ENCODE peak calls at places on chromosomes 16 and 17, in eight cellular contexts. L, Y, O, E, W, J, Q and T are unnamed samples. For H3K4me1, the result is how much of the 10 kb centered on the place peaks cover.

GRCh38 chr16:29737713-29738112 is 8.1 kb downstream of the C16orf54 start:
- DNase-seq in E (no peak), Y (no peak), Q (no peak), O (no peak), W (no peak), J (no peak), L (no peak), T (no peak)

GRCh38 chr17:55200904-55201608 is 63.7 kb upstream of the HLF start:
- DNase-seq in O (no peak), J (no peak), W (no peak), L (no peak), Y (no peak), E (no peak), Q (no peak), T (no peak)

GRCh38 chr17:47720754-47721533 is 12.1 kb upstream of the TBX21 start:
- DNase-seq in E (peak), L (no peak), O (peak), Y (peak), Q (no peak), J (no peak), W (no peak), T (no peak)

GRCh38 chr17:11300201-11300600 is 59.2 kb downstream of the SHISA6 start:
- DNase-seq in O (no peak), W (no peak), Q (no peak), L (no peak), E (no peak), Y (no peak), J (no peak), T (peak)

GRCh38 chr17:38539386-38539785 is 66.4 kb downstream of the SRCIN1 start:
- DNase-seq in J (no peak), W (no peak), L (no peak), O (no peak), Y (no peak), E (no peak), Q (peak), T (no peak)

GRCh38 chr17:47660064-47660492 is 10.4 kb downstream of the KPNB1 start:
- DNase-seq in O (no peak), W (no peak), Y (no peak), Q (no peak), E (no peak), J (no peak), L (no peak), T (no peak)

GRCh38 chr17:64984776-64985521 is 65.7 kb upstream of the LRRC37A3 start:
- DNase-seq in L (no peak), E (peak), Q (no peak), O (peak), J (peak), W (no peak), Y (peak), T (no peak)

GRCh38 chr16:63185235-63185780 is 1149.1 kb upstream of the CDH8 start:
- DNase-seq in Q (no peak), J (no peak), L (no peak), W (no peak), Y (no peak), O (no peak), E (no peak), T (no peak)

GRCh38 chr17:72233981-72234380 is 113.2 kb downstream of the SOX9 start:
- DNase-seq in J (no peak), Q (no peak), O (no peak), L (no peak), Y (no peak), E (no peak), W (no peak), T (no peak)

GRCh38 chr17:78340183-78340955 is 19.5 kb downstream of the SOCS3 start:
- DNase-seq in L (no peak), Y (no peak), E (no peak), Q (no peak), J (no peak), W (no peak), O (no peak), T (no peak)

GRCh38 chr16:8962393-8963009 is 1.2 kb downstream of the USP7 start:
- DNase-seq in E (peak), Y (no peak), J (no peak), O (peak), L (peak), W (peak), Q (no peak), T (no peak)

GRCh38 chr16:78519896-78520295 is 420.4 kb downstream of the WWOX start:
- DNase-seq in O (no peak), Q (no peak), E (no peak), J (peak), W (no peak), Y (no peak), L (no peak), T (no peak)

GRCh38 chr17:8121531-8122390 is 2.1 kb downstream of the HES7 start:
- DNase-seq in L (peak), Y (peak), O (peak), E (peak), Q (no peak), W (no peak), J (peak), T (no peak)

GRCh38 chr17:4786111-4786491 is at the start of gene VMO1:
- DNase-seq in Y (peak), L (no peak), E (peak), Q (peak), J (peak), W (peak), O (no peak), T (no peak)

GRCh38 chr17:76076765-76077581 is 2.0 kb upstream of the ZACN start:
- DNase-seq in O (no peak), L (no peak), J (no peak), Q (no peak), Y (no peak), W (no peak), E (no peak), T (no peak)

GRCh38 chr16:49634235-49635008 is 221.5 kb downstream of the ZNF423 start:
- DNase-seq in J (no peak), L (no peak), Y (no peak), W (no peak), O (no peak), E (no peak), Q (no peak), T (peak)

GRCh38 chr16:66444049-66444481 is 17.0 kb downstream of the BEAN1 start:
- DNase-seq in L (no peak), J (no peak), Q (no peak), Y (no peak), E (no peak), O (no peak), W (no peak), T (no peak)
- TF ChIP-seq CTCF in L (no peak), J (no peak), Q (no peak), Y (no peak), E (no peak), O (no peak), W (no peak), T (peak)

GRCh38 chr17:14434506-14434905 is 133.6 kb downstream of the HS3ST3B1 start:
- DNase-seq in L (no peak), J (no peak), E (no peak), O (no peak), Y (no peak), Q (no peak), W (no peak), T (no peak)

GRCh38 chr17:14427914-14428639 is 127.2 kb downstream of the HS3ST3B1 start:
- DNase-seq in W (no peak), J (no peak), L (no peak), E (peak), Q (no peak), Y (no peak), O (peak), T (no peak)

GRCh38 chr17:14429084-14429483 is 128.2 kb downstream of the HS3ST3B1 start:
- DNase-seq in W (no peak), Y (no peak), J (no peak), E (no peak), Q (no peak), O (no peak), L (no peak), T (no peak)

GRCh38 chr17:14432058-14432457 is 131.2 kb downstream of the HS3ST3B1 start:
- DNase-seq in O (no peak), L (no peak), Q (no peak), W (no peak), E (no peak), Y (no peak), J (no peak), T (no peak)

GRCh38 chr17:14428640-14429029 is 127.8 kb downstream of the HS3ST3B1 start:
- DNase-seq in O (peak), W (no peak), L (no peak), J (no peak), E (no peak), Y (no peak), Q (no peak), T (no peak)
- H3K4me1 ChIP-seq in O (under half), W (under half), L (under half), J (under half), E (under half), Y (under half), Q (under half), T (under half)

GRCh38 chr17:20009302-20010098 is at the start of gene SPECC1:
- DNase-seq in Y (no peak), J (peak), W (peak), E (peak), L (peak), Q (peak), O (peak), T (peak)
- TF ChIP-seq CTCF in Y (no peak), J (peak), W (peak), E (peak), L (no peak), Q (peak), O (peak), T (peak)

DNA sequence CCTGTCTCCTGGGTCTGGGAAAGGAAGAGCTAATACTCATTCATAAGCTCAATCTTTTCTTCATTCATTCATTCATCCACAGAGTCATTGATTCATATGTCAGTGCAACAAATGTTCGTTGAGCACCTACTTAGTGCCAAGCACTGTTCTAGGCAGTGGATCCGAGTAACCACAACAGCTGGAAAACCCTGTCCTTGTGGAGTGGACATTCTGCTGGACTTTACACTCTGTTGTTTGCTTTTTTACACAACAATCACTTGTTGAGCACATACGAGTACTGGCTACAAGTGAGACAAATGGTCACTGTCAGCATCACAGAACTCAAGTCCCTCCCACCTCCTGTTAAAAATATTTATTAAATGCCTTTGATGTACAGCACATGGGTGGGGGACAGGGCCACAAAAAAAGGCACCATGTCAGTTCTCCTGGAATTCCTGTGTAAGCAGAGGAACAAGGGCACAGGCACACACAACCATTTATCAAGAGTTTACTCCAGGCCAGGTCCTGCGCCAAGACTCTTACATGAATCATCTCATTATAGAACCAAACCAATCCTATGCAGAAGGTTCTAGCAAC is 46.9 kb downstream of the TEKT5 start:
- DNase-seq in O (no peak), Q (peak), Y (no peak), J (no peak), L (no peak), W (no peak), E (no peak), T (no peak)
- H3K4me1 ChIP-seq in O (under half), Q (under half), Y (under half), J (under half), L (under half), W (under half), E (under half), T (under half)

DNA sequence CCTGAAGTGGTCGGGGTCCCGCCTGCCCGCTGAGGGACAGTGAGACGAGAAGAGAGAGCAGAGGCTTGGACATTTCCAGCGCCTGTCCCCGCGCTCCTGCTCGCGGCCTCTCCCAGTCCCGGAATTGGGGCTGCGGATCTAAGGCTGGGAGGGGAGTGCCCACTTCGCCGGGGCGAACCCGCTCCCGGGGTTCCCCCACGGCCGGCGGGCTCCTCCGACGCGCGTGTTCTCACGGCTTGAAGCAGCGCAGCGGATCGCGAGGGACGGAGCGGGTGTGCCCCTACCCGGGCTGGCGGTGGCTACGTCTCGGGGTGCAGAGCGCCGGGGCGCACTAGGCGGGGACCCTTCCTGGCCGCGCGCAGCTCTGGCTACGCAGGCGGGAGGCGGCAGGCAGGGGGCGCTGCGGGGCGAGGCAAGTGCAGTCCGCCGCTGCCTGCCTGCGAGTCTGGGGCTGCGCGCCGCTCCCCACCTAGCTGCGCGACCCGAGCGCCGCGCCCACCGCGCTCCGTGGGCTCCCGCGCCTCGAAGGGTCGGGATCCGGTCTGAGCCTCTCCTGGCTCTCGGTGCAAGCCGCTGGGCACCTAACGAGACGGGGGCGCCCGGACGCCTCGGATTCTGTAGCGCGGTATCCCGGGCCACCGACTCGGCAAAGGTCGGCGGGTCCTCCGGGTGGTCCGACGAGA is 1.2 kb downstream of the NGFR start:
- DNase-seq in E (peak), Q (peak), W (peak), L (peak), J (peak), Y (peak), O (peak), T (no peak)
- TF ChIP-seq CTCF in E (peak), Q (peak), W (peak), L (peak), J (peak), Y (peak), O (peak), T (peak)

GRCh38 chr16:69703638-69704037 is 22.7 kb downstream of the NQO1 start:
- DNase-seq in L (no peak), W (no peak), J (no peak), Q (no peak), Y (peak), O (no peak), E (no peak), T (no peak)

GRCh38 chr16:69707920-69708683 is 18.3 kb downstream of the NQO1 start:
- DNase-seq in W (no peak), Q (no peak), Y (no peak), E (no peak), O (no peak), J (no peak), L (no peak), T (no peak)

GRCh38 chr16:69706256-69706974 is 19.9 kb downstream of the NQO1 start:
- DNase-seq in L (no peak), Y (peak), O (no peak), E (no peak), W (no peak), J (no peak), Q (no peak), T (no peak)

GRCh38 chr16:69709456-69710084 is 16.8 kb downstream of the NQO1 start:
- DNase-seq in E (no peak), J (no peak), Q (no peak), L (peak), O (no peak), Y (peak), W (no peak), T (no peak)

GRCh38 chr16:69706975-69707340 is 19.4 kb downstream of the NQO1 start:
- DNase-seq in O (no peak), J (no peak), E (no peak), L (no peak), Y (no peak), Q (no peak), W (no peak), T (no peak)
- H3K4me1 ChIP-seq in O (under half), J (under half), E (under half), L (under half), Y (under half), Q (under half), W (under half), T (under half)